ENCODE peak calls at places on chromosomes 7 and 10, in seven cellular contexts. X, D, P, A, R, S and Q are unnamed samples.
A peak's percentile ranks its signal among the peaks of the same experiment; 100 is the strongest.

GRCh38 chr10:131220601-131221171 is 90.8 kb downstream of the TCERG1L start:
- DNase-seq in P (no peak), D (no peak), A (no peak), R (no peak), X (no peak), S (no peak), Q (no peak)

GRCh38 chr10:121007264-121007663 is 156.1 kb downstream of the WDR11 start:
- DNase-seq in S (no peak), D (no peak), P (no peak), R (no peak), A (peak; percentile 17), X (no peak), Q (no peak)

GRCh38 chr10:22500567-22501369 is 155.5 kb downstream of the SPAG6 start:
- DNase-seq in D (no peak), P (no peak), X (no peak), S (peak; percentile 54), A (no peak), R (no peak), Q (no peak)

GRCh38 chr7:159099711-159100231 is 44.9 kb downstream of the VIPR2 start:
- DNase-seq in A (no peak), S (no peak), R (peak; percentile 87), X (no peak), P (peak; percentile 55), D (no peak), Q (no peak)

GRCh38 chr7:130292682-130293257 is at the start of gene CPA4:
- DNase-seq in X (no peak), S (no peak), R (no peak), D (no peak), P (no peak), A (peak; percentile 99), Q (no peak)

GRCh38 chr10:95214369-95214768 is 20.3 kb downstream of the ACSM6 start:
- DNase-seq in A (no peak), P (no peak), X (no peak), D (no peak), R (no peak), S (no peak), Q (no peak)

GRCh38 chr7:51082096-51082840 is 234.3 kb downstream of the COBL start:
- DNase-seq in S (no peak), P (no peak), A (no peak), D (no peak), X (no peak), R (no peak), Q (no peak)

GRCh38 chr10:78933828-78934227 is 134.9 kb upstream of the ZMIZ1 start:
- DNase-seq in S (no peak), A (no peak), X (no peak), R (no peak), D (no peak), P (no peak), Q (no peak)

GRCh38 chr10:5645944-5646617 is 20.3 kb downstream of the ASB13 start:
- DNase-seq in D (no peak), S (no peak), R (no peak), X (no peak), A (no peak), P (peak; percentile 76), Q (no peak)

GRCh38 chr7:99081209-99081608 is 62.7 kb downstream of the SMURF1 start:
- DNase-seq in R (no peak), P (no peak), A (no peak), D (no peak), S (no peak), X (no peak), Q (no peak)

GRCh38 chr10:5632430-5632829 is 34.0 kb downstream of the ASB13 start:
- DNase-seq in R (no peak), S (no peak), P (no peak), D (no peak), X (no peak), A (peak; percentile 74), Q (no peak)

GRCh38 chr10:88107296-88107695 is 243.9 kb downstream of the PTEN start:
- DNase-seq in X (no peak), A (no peak), P (no peak), D (no peak), S (no peak), R (no peak), Q (no peak)

GRCh38 chr10:103581499-103581898 is 88.0 kb downstream of the NEURL1 start:
- DNase-seq in A (no peak), X (no peak), S (no peak), P (no peak), D (no peak), R (no peak), Q (no peak)

GRCh38 chr10:97412891-97413304 is 11.8 kb upstream of the RRP12 start:
- DNase-seq in X (peak; percentile 65), D (no peak), R (no peak), P (no peak), A (peak; percentile 99), S (no peak), Q (no peak)

GRCh38 chr10:95537543-95537930 is 23.6 kb downstream of the SORBS1 start:
- DNase-seq in X (no peak), S (no peak), D (no peak), P (no peak), A (peak; percentile 58), R (no peak), Q (no peak)

GRCh38 chr10:60981012-60981411 is 37.0 kb upstream of the RHOBTB1 start:
- DNase-seq in A (no peak), D (no peak), P (no peak), X (no peak), S (no peak), R (no peak), Q (no peak)

GRCh38 chr10:99698504-99699080 is 33.3 kb downstream of the COX15 start:
- DNase-seq in A (no peak), P (no peak), X (no peak), S (peak; percentile 50), R (no peak), D (no peak), Q (no peak)

GRCh38 chr7:94654764-94655561 is 970 bp downstream of the SGCE start:
- DNase-seq in P (peak; percentile 80), A (no peak), X (peak; percentile 5), D (peak; percentile 29), S (peak; percentile 57), R (no peak), Q (peak; percentile 40)

GRCh38 chr10:56360583-56360966 is 484 bp downstream of the ZWINT start:
- DNase-seq in A (no peak), D (no peak), S (no peak), P (no peak), X (no peak), R (no peak), Q (no peak)

GRCh38 chr10:64271508-64271907 is 750.3 kb downstream of the REEP3 start:
- DNase-seq in D (no peak), X (no peak), P (no peak), R (no peak), S (no peak), A (no peak), Q (no peak)

GRCh38 chr7:115516341-115516740 is 514.2 kb downstream of the TFEC start:
- DNase-seq in X (no peak), P (no peak), A (no peak), D (no peak), R (no peak), S (no peak), Q (no peak)

GRCh38 chr10:16520900-16521299 is 779 bp downstream of the C1QL3 start:
- DNase-seq in X (peak; percentile 52), A (no peak), S (no peak), D (no peak), R (peak; percentile 83), P (peak; percentile 82), Q (no peak)

GRCh38 chr10:128859738-128860386 is 607.2 kb upstream of the MGMT start:
- DNase-seq in D (no peak), P (no peak), X (peak; percentile 25), S (peak; percentile 57), R (no peak), A (no peak), Q (no peak)

GRCh38 chr7:45239486-45239885 is 81.9 kb downstream of the RAMP3 start:
- DNase-seq in R (no peak), D (no peak), A (peak; percentile 79), S (no peak), P (no peak), X (no peak), Q (no peak)

GRCh38 chr7:119903090-119903489 is 369.9 kb upstream of the KCND2 start:
- DNase-seq in A (no peak), P (no peak), D (no peak), R (no peak), S (no peak), X (no peak), Q (no peak)